ENCODE peak calls at places on chromosomes 16 and 17, in six cellular contexts. Q is T-helper 17 cell, N is C1 segment of cervical spinal cord, V is left lung, A is Caki2, F is PC-9. E is an unnamed sample.

GRCh38 chr16:71883849-71884638 is at the start of gene ZNF821:
- DNase-seq in Q (peak; percentile 79), N (peak; percentile 40), V (peak; percentile 95), A (peak; percentile 71), F (no peak), E (peak; percentile 49)

GRCh38 chr17:48134912-48135480 is 27.4 kb downstream of the SNX11 start:
- DNase-seq in Q (no peak), N (no peak), V (no peak), A (no peak), F (no peak), E (no peak)

GRCh38 chr17:78645421-78646295 is 68.5 kb upstream of the DNAH17 start:
- DNase-seq in Q (peak; percentile 37), N (no peak), V (peak; percentile 93), A (no peak), F (no peak), E (peak; percentile 51)

GRCh38 chr17:41500131-41500911 is 5.1 kb downstream of the KRT13 start:
- DNase-seq in Q (no peak), N (no peak), V (no peak), A (peak; percentile 73), F (peak; percentile 92), E (no peak)

GRCh38 chr17:60989439-60989838 is 311.8 kb downstream of the BCAS3 start:
- DNase-seq in Q (no peak), N (no peak), V (no peak), A (no peak), F (no peak), E (no peak)

GRCh38 chr16:87490091-87490798 is 2.6 kb downstream of the ZCCHC14 start:
- DNase-seq in Q (no peak), N (no peak), V (no peak), A (no peak), F (no peak), E (no peak)

GRCh38 chr17:2705888-2706795 is 5.4 kb downstream of the CLUH start:
- DNase-seq in Q (no peak), N (no peak), V (peak; percentile 55), A (no peak), F (no peak), E (no peak)

GRCh38 chr17:77516902-77517301 is 376.1 kb downstream of the SEC14L1 start:
- DNase-seq in Q (no peak), N (no peak), V (no peak), A (no peak), F (no peak), E (no peak)

GRCh38 chr17:83198366-83199341 is 119.2 kb downstream of the METRNL start:
- DNase-seq in Q (no peak), N (no peak), V (peak; percentile 76), A (no peak), F (no peak), E (peak; percentile 12)

GRCh38 chr16:70254965-70255286 is 3.2 kb upstream of the EXOSC6 start:
- DNase-seq in Q (no peak), N (no peak), V (no peak), A (no peak), F (no peak), E (no peak)

GRCh38 chr17:2393954-2394749 is 6.7 kb downstream of the MNT start:
- DNase-seq in Q (no peak), N (no peak), V (no peak), A (no peak), F (no peak), E (no peak)

GRCh38 chr17:18231156-18231555 is 5.7 kb downstream of the LLGL1 start:
- DNase-seq in Q (no peak), N (no peak), V (no peak), A (no peak), F (no peak), E (no peak)

GRCh38 chr17:50259484-50260324 is 14.6 kb upstream of the TMEM92 start:
- DNase-seq in Q (no peak), N (no peak), V (no peak), A (no peak), F (no peak), E (no peak)

GRCh38 chr17:6752068-6752909 is 3.6 kb upstream of the XAF1 start:
- DNase-seq in Q (no peak), N (no peak), V (no peak), A (no peak), F (peak; percentile 46), E (peak; percentile 55)

GRCh38 chr17:67150826-67151225 is 94.2 kb downstream of the HELZ start:
- DNase-seq in Q (no peak), N (no peak), V (no peak), A (no peak), F (no peak), E (no peak)

GRCh38 chr16:3094289-3095027 is 4.6 kb downstream of the ZSCAN10 start:
- DNase-seq in Q (no peak), N (no peak), V (no peak), A (no peak), F (no peak), E (no peak)

GRCh38 chr16:70679653-70680494 is 6.0 kb downstream of the MTSS2 start:
- DNase-seq in Q (no peak), N (no peak), V (peak; percentile 76), A (no peak), F (no peak), E (no peak)

E was measured in tibial nerve.